ENCODE peak calls at places on chromosomes 5 and 9, in six cellular contexts. One of them, this sample, is unnamed.

GRCh38 chr9:20557890-20558608 is 64.2 kb downstream of the MLLT3 start:
- DNase-seq in SK-N-SH: no peak
- DNase-seq in astrocyte of the cerebellum: no peak
- DNase-seq in PC-3: no peak
- DNase-seq in GM13977: no peak
- DNase-seq in hepatocyte: no peak
- DNase-seq in this sample: no peak

GRCh38 chr5:89572696-89573095 is 689.7 kb upstream of the MEF2C start:
- DNase-seq in SK-N-SH: no peak
- DNase-seq in astrocyte of the cerebellum: no peak
- DNase-seq in PC-3: no peak
- DNase-seq in GM13977: no peak
- DNase-seq in hepatocyte: no peak
- DNase-seq in this sample: no peak

GRCh38 chr9:116087246-116087645 is 66.3 kb upstream of the PAPPA start:
- DNase-seq in SK-N-SH: no peak
- DNase-seq in astrocyte of the cerebellum: peak
- DNase-seq in PC-3: peak
- DNase-seq in GM13977: no peak
- DNase-seq in hepatocyte: peak
- DNase-seq in this sample: no peak

GRCh38 chr9:119365291-119366027 is 3.8 kb downstream of the BRINP1 start:
- DNase-seq in SK-N-SH: peak
- DNase-seq in astrocyte of the cerebellum: peak
- DNase-seq in PC-3: peak
- DNase-seq in GM13977: no peak
- DNase-seq in hepatocyte: peak
- DNase-seq in this sample: no peak

GRCh38 chr9:111661150-111661801 is at the start of gene GNG10:
- DNase-seq in SK-N-SH: peak
- DNase-seq in astrocyte of the cerebellum: no peak
- DNase-seq in PC-3: peak
- DNase-seq in GM13977: peak
- DNase-seq in hepatocyte: peak
- DNase-seq in this sample: peak

GRCh38 chr9:127290666-127291065 is 26.1 kb downstream of the GARNL3 start:
- DNase-seq in SK-N-SH: no peak
- DNase-seq in astrocyte of the cerebellum: no peak
- DNase-seq in PC-3: no peak
- DNase-seq in GM13977: no peak
- DNase-seq in hepatocyte: no peak
- DNase-seq in this sample: no peak

GRCh38 chr9:106784076-106784475 is 78.9 kb upstream of the ZNF462 start:
- DNase-seq in SK-N-SH: no peak
- DNase-seq in astrocyte of the cerebellum: no peak
- DNase-seq in PC-3: no peak
- DNase-seq in GM13977: no peak
- DNase-seq in hepatocyte: no peak
- DNase-seq in this sample: no peak

GRCh38 chr9:96391021-96391765 is 7.7 kb upstream of the SLC35D2 start:
- DNase-seq in SK-N-SH: no peak
- DNase-seq in astrocyte of the cerebellum: no peak
- DNase-seq in PC-3: no peak
- DNase-seq in GM13977: no peak
- DNase-seq in hepatocyte: peak
- DNase-seq in this sample: no peak

GRCh38 chr5:81837667-81838306 is 86.9 kb upstream of the SSBP2 start:
- DNase-seq in SK-N-SH: no peak
- DNase-seq in astrocyte of the cerebellum: no peak
- DNase-seq in PC-3: no peak
- DNase-seq in GM13977: no peak
- DNase-seq in hepatocyte: no peak
- DNase-seq in this sample: no peak

GRCh38 chr9:87250205-87250604 is 247.5 kb upstream of the DAPK1 start:
- DNase-seq in SK-N-SH: no peak
- DNase-seq in astrocyte of the cerebellum: no peak
- DNase-seq in PC-3: no peak
- DNase-seq in GM13977: no peak
- DNase-seq in hepatocyte: no peak
- DNase-seq in this sample: no peak

GRCh38 chr9:93080406-93080805 is 15.6 kb upstream of the CARD19 start:
- DNase-seq in SK-N-SH: no peak
- DNase-seq in astrocyte of the cerebellum: no peak
- DNase-seq in PC-3: no peak
- DNase-seq in GM13977: no peak
- DNase-seq in hepatocyte: no peak
- DNase-seq in this sample: no peak

GRCh38 chr9:133054966-133055365 is 6.8 kb upstream of the CEL start:
- DNase-seq in SK-N-SH: peak
- DNase-seq in astrocyte of the cerebellum: no peak
- DNase-seq in PC-3: no peak
- DNase-seq in GM13977: no peak
- DNase-seq in hepatocyte: no peak
- DNase-seq in this sample: peak

GRCh38 chr9:129703667-129704355 is 38.4 kb downstream of the PRRX2 start:
- DNase-seq in SK-N-SH: no peak
- DNase-seq in astrocyte of the cerebellum: no peak
- DNase-seq in PC-3: no peak
- DNase-seq in GM13977: no peak
- DNase-seq in hepatocyte: no peak
- DNase-seq in this sample: no peak

GRCh38 chr5:61686491-61687257 is 354.6 kb downstream of the ZSWIM6 start:
- DNase-seq in SK-N-SH: no peak
- DNase-seq in astrocyte of the cerebellum: no peak
- DNase-seq in PC-3: no peak
- DNase-seq in GM13977: no peak
- DNase-seq in hepatocyte: no peak
- DNase-seq in this sample: no peak

GRCh38 chr5:167587768-167588167 is 703.7 kb upstream of the WWC1 start:
- DNase-seq in SK-N-SH: peak
- DNase-seq in astrocyte of the cerebellum: peak
- DNase-seq in PC-3: peak
- DNase-seq in GM13977: no peak
- DNase-seq in hepatocyte: peak
- DNase-seq in this sample: no peak

GRCh38 chr9:121954477-121955175 is 138.5 kb downstream of the TTLL11 start:
- DNase-seq in SK-N-SH: peak
- DNase-seq in astrocyte of the cerebellum: peak
- DNase-seq in PC-3: no peak
- DNase-seq in GM13977: no peak
- DNase-seq in hepatocyte: no peak
- DNase-seq in this sample: no peak

DNA sequence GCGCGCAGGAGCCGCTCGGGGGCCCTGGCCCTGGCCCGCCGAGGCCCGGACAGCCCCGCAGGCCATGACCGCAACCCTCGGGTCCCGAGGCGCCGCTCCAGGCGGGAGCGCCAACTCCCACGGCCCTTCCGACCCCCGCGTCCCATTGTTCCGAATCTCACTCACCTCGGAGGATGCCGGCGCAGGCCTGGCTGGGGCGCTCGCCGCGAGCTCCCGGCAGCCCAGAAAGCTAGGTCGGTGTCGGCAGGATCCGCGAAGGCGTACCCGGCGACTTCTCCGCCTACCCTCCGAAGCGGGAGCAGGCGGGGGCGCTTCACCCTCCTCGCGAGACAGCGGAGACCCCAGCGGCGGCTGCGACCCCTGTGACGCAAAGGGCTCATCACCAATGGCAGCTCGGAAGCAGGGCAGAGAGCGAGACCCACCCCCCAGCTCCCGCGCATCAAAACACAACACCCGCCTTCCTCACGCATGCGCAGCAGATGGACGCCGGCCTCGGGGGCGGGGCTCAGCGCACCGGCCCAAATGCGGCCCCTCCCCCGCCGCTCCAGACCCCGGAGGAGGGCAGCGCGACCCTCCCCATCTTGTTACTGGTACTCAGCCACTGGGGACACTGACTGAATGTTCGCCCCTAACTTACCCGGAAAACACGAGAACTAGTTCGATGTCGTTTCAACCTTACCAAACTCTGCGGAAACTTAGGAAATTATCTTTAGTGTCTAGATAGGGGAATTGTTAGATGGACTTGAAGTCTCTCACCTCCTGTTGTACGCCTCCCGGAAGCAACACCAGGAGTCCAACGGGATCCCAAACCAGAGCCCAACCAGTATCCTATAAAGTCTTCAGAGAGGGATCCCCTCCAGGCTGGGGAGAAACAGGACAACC is 1.3 kb upstream of the SMIM27 start:
- DNase-seq in SK-N-SH: peak
- DNase-seq in astrocyte of the cerebellum: peak
- DNase-seq in PC-3: peak
- DNase-seq in GM13977: peak
- DNase-seq in hepatocyte: peak
- DNase-seq in this sample: peak
- TF ChIP-seq CTCF in SK-N-SH: no peak
- TF ChIP-seq CTCF in astrocyte of the cerebellum: peak
- TF ChIP-seq CTCF in PC-3: no peak
- TF ChIP-seq CTCF in GM13977: no peak
- TF ChIP-seq CTCF in hepatocyte: peak
- TF ChIP-seq CTCF in this sample: no peak

GRCh38 chr5:174409971-174410370 is 314.4 kb upstream of the MSX2 start:
- DNase-seq in SK-N-SH: no peak
- DNase-seq in astrocyte of the cerebellum: no peak
- DNase-seq in PC-3: no peak
- DNase-seq in GM13977: no peak
- DNase-seq in hepatocyte: no peak
- DNase-seq in this sample: no peak

GRCh38 chr5:174412374-174412773 is 312.0 kb upstream of the MSX2 start:
- DNase-seq in SK-N-SH: no peak
- DNase-seq in astrocyte of the cerebellum: no peak
- DNase-seq in PC-3: no peak
- DNase-seq in GM13977: no peak
- DNase-seq in hepatocyte: no peak
- DNase-seq in this sample: no peak

GRCh38 chr5:174411513-174411819 is 312.9 kb upstream of the MSX2 start:
- DNase-seq in SK-N-SH: no peak
- DNase-seq in astrocyte of the cerebellum: no peak
- DNase-seq in PC-3: no peak
- DNase-seq in GM13977: no peak
- DNase-seq in hepatocyte: no peak
- DNase-seq in this sample: no peak

GRCh38 chr5:174410716-174411512 is 313.5 kb upstream of the MSX2 start:
- DNase-seq in SK-N-SH: peak
- DNase-seq in astrocyte of the cerebellum: no peak
- DNase-seq in PC-3: no peak
- DNase-seq in GM13977: no peak
- DNase-seq in hepatocyte: no peak
- DNase-seq in this sample: no peak

GRCh38 chr5:174409070-174409469 is 315.3 kb upstream of the MSX2 start:
- DNase-seq in SK-N-SH: no peak
- DNase-seq in astrocyte of the cerebellum: no peak
- DNase-seq in PC-3: peak
- DNase-seq in GM13977: no peak
- DNase-seq in hepatocyte: no peak
- DNase-seq in this sample: no peak
- TF ChIP-seq CTCF in SK-N-SH: peak
- TF ChIP-seq CTCF in astrocyte of the cerebellum: peak
- TF ChIP-seq CTCF in PC-3: peak
- TF ChIP-seq CTCF in GM13977: peak
- TF ChIP-seq CTCF in hepatocyte: no peak
- TF ChIP-seq CTCF in this sample: peak

GRCh38 chr9:32942755-32943460 is 58.5 kb downstream of the APTX start:
- DNase-seq in SK-N-SH: no peak
- DNase-seq in astrocyte of the cerebellum: no peak
- DNase-seq in PC-3: no peak
- DNase-seq in GM13977: no peak
- DNase-seq in hepatocyte: no peak
- DNase-seq in this sample: no peak
- TF ChIP-seq CTCF in SK-N-SH: no peak
- TF ChIP-seq CTCF in astrocyte of the cerebellum: no peak
- TF ChIP-seq CTCF in PC-3: no peak
- TF ChIP-seq CTCF in GM13977: no peak
- TF ChIP-seq CTCF in hepatocyte: no peak
- TF ChIP-seq CTCF in this sample: no peak

DNA sequence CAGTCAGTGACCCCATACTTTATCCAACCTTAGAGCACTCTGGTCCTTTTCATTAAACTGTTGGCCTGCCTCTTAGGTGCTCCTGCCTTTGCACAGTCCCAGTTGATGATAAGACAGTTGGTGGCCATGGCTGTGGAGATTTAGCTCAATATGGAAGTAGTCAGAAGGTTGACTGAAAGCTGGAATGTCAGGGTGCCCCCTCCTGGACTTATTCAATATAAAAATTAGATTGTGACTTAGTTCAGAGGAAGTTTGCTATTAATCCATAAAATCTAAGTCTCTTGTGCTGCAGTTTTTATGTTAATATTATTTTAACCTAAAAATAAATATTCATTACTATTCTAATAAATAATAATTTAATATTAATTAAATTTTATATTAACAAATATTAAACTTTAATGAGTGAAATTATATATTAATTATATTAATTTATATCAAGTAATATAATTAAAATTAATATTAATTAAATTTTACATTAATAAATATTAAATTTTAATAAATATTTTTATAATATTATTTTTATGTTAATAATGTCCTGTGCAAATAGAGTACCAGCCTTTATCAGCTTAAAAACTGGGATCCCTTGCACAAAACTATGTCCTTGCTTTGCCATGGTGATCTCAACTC is 77.7 kb upstream of the ADAMTSL1 start:
- DNase-seq in SK-N-SH: peak
- DNase-seq in astrocyte of the cerebellum: no peak
- DNase-seq in PC-3: peak
- DNase-seq in GM13977: no peak
- DNase-seq in hepatocyte: no peak
- DNase-seq in this sample: no peak
- TF ChIP-seq CTCF in SK-N-SH: peak
- TF ChIP-seq CTCF in astrocyte of the cerebellum: peak
- TF ChIP-seq CTCF in PC-3: peak
- TF ChIP-seq CTCF in GM13977: no peak
- TF ChIP-seq CTCF in hepatocyte: peak
- TF ChIP-seq CTCF in this sample: peak

DNA sequence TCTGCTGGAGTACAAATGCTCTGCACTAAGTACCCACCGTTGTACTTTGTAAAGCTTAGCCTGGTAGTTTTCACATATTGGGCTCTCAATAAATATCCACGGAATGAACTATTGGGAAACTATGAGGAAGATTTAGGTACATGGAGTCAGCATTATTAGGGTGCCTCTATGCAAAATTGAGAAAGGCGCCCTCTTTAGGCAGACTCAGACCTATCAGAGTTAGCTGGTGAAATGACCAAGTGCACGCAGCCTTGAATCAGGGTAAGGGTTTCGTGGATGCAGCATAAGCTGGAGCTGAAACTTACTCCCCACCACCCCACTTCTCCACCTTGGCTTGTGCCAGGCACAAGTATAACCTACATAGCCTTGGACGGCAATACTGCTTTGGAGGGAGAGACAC is 1178.8 kb upstream of the DMAC1 start:
- DNase-seq in SK-N-SH: no peak
- DNase-seq in astrocyte of the cerebellum: no peak
- DNase-seq in PC-3: no peak
- DNase-seq in GM13977: no peak
- DNase-seq in hepatocyte: no peak
- DNase-seq in this sample: no peak
- TF ChIP-seq CTCF in SK-N-SH: no peak
- TF ChIP-seq CTCF in astrocyte of the cerebellum: no peak
- TF ChIP-seq CTCF in PC-3: no peak
- TF ChIP-seq CTCF in GM13977: no peak
- TF ChIP-seq CTCF in hepatocyte: no peak
- TF ChIP-seq CTCF in this sample: no peak